ENCODE peak calls at places on chromosomes 4 and X, in six cellular contexts. L is CD8-positive, alpha-beta T cell; A is epithelial cell of proximal tubule; O is choroid plexus epithelial cell; S is PC-3; I is HCT116. Z is an unnamed sample.

GRCh38 chr4:120481711-120482110 is 415.1 kb upstream of the MAD2L1 start:
- DNase-seq in L (no peak), A (no peak), O (no peak), S (no peak), I (no peak), Z (no peak)

GRCh38 chr4:125283702-125284279 is 31.0 kb upstream of the FAT4 start:
- DNase-seq in L (no peak), A (no peak), O (peak), S (peak), I (peak), Z (no peak)

GRCh38 chrX:154412468-154412867 is 1.1 kb downstream of the TAFAZZIN start:
- DNase-seq in L (no peak), A (no peak), O (no peak), S (peak), I (no peak), Z (peak)

GRCh38 chrX:119655125-119655524 is 37.8 kb downstream of the SEPTIN6 start:
- DNase-seq in L (peak), A (no peak), O (peak), S (peak), I (no peak), Z (peak)

GRCh38 chr4:51850294-51850693 is 7.3 kb downstream of the DCUN1D4 start:
- DNase-seq in L (no peak), A (no peak), O (no peak), S (no peak), I (no peak), Z (no peak)

GRCh38 chr4:174036111-174036510 is 247.4 kb downstream of the FBXO8 start:
- DNase-seq in L (no peak), A (no peak), O (no peak), S (no peak), I (no peak), Z (no peak)

GRCh38 chrX:23334871-23335599 is 386 bp downstream of the PTCHD1 start:
- DNase-seq in L (no peak), A (no peak), O (no peak), S (no peak), I (no peak), Z (no peak)

GRCh38 chrX:149453911-149454820 is 50.9 kb downstream of the IDS start:
- DNase-seq in L (no peak), A (no peak), O (no peak), S (no peak), I (no peak), Z (no peak)

GRCh38 chrX:133516691-133517090 is 101.4 kb upstream of the GPC4 start:
- DNase-seq in L (no peak), A (no peak), O (no peak), S (no peak), I (no peak), Z (no peak)

GRCh38 chr4:136183513-136183912 is 1348.8 kb downstream of the PCDH18 start:
- DNase-seq in L (no peak), A (no peak), O (no peak), S (no peak), I (no peak), Z (no peak)

GRCh38 chrX:70470850-70471289 is 26.2 kb downstream of the DLG3 start:
- DNase-seq in L (no peak), A (no peak), O (no peak), S (peak), I (no peak), Z (no peak)

GRCh38 chr4:180190382-180190781 is 2052.8 kb upstream of the TENM3 start:
- DNase-seq in L (no peak), A (no peak), O (no peak), S (no peak), I (no peak), Z (no peak)

GRCh38 chrX:30181353-30181752 is 34.0 kb upstream of the MAGEB2 start:
- DNase-seq in L (no peak), A (no peak), O (no peak), S (no peak), I (no peak), Z (no peak)

GRCh38 chrX:48927736-48928382 is 9.0 kb upstream of the PIM2 start:
- DNase-seq in L (no peak), A (no peak), O (no peak), S (no peak), I (no peak), Z (no peak)

GRCh38 chr4:99507762-99508161 is 3.1 kb upstream of the C4orf17 start:
- DNase-seq in L (no peak), A (no peak), O (peak), S (peak), I (no peak), Z (no peak)

GRCh38 chr4:130738233-130738632 is 1642.3 kb downstream of the C4orf33 start:
- DNase-seq in L (no peak), A (no peak), O (no peak), S (no peak), I (no peak), Z (no peak)

GRCh38 chr4:37715889-37716402 is 29.8 kb upstream of the RELL1 start:
- DNase-seq in L (no peak), A (no peak), O (peak), S (peak), I (no peak), Z (no peak)

GRCh38 chrX:45322382-45322781 is 121.7 kb upstream of the DIPK2B start:
- DNase-seq in L (no peak), A (peak), O (peak), S (peak), I (peak), Z (no peak)

DNA sequence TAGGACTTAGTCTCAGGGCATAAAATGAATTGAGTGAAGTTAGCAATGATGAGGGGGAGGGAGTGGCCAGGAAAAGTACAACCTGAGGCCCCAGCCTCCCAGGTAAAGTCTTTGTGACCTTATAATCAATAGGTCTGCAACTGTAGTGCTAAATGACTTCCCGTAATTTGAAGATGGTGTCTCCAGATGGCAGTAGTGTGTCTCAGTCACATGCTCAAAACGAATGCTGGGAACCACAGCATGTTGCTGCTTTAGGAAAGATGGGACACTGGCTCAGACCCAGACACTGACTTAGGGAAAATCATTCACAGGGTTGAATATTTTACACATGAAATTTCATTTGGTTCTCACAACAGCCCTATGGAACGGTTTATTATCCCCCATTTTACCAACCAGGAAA is 10.3 kb downstream of the SRPX2 start:
- DNase-seq in L (no peak), A (no peak), O (peak), S (peak), I (no peak), Z (no peak)
- TF ChIP-seq CTCF in L (no peak), A (peak), O (peak), S (peak), I (peak), Z (no peak)

GRCh38 chr4:7876096-7876993 is 63.3 kb downstream of the AFAP1 start:
- DNase-seq in L (no peak), A (no peak), O (peak), S (no peak), I (no peak), Z (no peak)
- TF ChIP-seq CTCF in L (no peak), A (peak), O (peak), S (peak), I (peak), Z (no peak)

GRCh38 chr4:6682862-6683590 is 10.7 kb upstream of the S100P start:
- DNase-seq in L (no peak), A (no peak), O (no peak), S (no peak), I (no peak), Z (no peak)

GRCh38 chr4:6680372-6681034 is 13.2 kb upstream of the S100P start:
- DNase-seq in L (no peak), A (no peak), O (no peak), S (peak), I (no peak), Z (no peak)

GRCh38 chr4:6676722-6677558 is 16.7 kb upstream of the S100P start:
- DNase-seq in L (no peak), A (no peak), O (no peak), S (no peak), I (no peak), Z (no peak)

GRCh38 chr4:6684656-6685055 is 9.0 kb upstream of the S100P start:
- DNase-seq in L (no peak), A (no peak), O (no peak), S (no peak), I (no peak), Z (no peak)

DNA sequence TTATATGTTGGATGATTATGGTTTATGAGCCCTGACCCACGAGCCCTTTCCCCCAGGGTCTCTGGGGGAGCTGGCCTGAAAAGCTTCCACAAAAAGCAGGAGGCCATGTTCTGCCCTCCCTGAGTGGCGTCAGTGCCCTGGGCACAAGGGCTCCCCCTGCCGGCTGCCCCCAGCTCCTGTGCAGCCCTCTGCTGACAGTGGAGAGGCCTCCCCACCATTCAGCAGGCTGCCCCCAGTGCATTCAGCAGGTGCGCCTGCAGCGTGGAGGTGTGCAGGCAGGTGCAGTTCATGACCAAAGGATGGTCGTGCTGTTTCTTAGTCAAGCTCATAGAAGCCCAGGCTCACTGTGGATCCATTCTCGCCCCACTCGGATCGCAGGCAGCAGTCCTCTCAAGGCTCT is 12.5 kb upstream of the S100P start:
- DNase-seq in L (no peak), A (no peak), O (no peak), S (no peak), I (no peak), Z (no peak)
- TF ChIP-seq CTCF in L (no peak), A (no peak), O (no peak), S (no peak), I (no peak), Z (no peak)

GRCh38 chrX:13805241-13805640 is 11.7 kb downstream of the GPM6B start:
- DNase-seq in L (no peak), A (no peak), O (peak), S (no peak), I (no peak), Z (no peak)
- TF ChIP-seq CTCF in L (no peak), A (no peak), O (no peak), S (no peak), I (no peak), Z (no peak)

DNA sequence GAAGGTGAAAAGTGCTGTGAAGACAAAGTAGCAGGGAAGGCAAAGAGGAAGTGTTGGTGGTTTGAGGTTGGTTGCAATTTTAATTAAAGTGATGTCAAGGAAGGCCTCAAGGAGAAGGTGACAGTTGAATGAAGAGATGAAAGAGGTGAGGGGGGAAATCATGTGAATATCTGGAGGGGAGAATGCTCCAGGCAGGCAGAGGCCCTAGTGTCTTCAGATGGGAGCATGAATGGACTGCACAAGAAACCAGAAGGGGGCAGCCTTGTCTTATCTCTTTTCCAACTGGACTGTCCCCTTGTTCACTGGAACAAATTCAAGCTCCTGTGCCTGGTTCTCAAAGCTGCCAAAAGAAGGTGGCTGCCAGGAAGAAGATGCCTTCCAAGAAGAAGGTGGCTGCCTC is 68.4 kb downstream of the MAOB start:
- DNase-seq in L (no peak), A (no peak), O (peak), S (peak), I (peak), Z (no peak)
- TF ChIP-seq CTCF in L (no peak), A (peak), O (peak), S (peak), I (peak), Z (no peak)

DNA sequence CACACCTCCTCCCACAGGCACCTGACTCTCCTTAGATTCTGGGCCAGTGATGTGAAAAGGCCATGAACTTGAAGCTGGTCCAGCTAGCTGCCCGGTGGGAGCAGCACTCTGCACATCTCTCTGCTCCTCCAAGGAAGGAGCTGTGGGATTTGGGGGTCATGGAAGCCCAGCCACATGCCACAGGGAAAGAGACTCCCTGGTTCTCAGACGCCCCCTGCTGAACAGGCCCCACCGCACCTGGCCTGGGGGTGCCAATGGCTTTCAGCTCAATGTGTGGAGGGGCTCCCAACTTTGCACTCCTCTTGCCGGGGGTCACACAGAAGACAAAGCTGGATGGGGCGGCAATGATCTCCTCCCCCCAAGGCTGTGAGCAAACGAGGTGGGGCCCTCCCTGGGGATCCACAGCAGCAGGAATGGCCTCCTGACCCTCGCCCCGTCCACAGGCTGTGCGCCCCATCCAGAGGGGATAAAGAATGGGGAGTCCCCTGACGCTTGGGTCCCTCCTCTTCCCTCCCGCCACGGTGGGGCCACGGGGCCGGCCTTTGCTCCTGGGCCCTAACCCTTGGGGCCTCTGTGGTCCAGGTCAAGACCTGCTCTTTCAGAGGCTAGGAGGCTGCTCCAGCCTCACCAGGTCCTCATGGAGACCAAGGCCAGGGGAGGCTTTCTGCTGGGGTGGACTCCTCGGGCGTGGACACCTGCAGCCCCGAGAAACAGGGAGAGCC is 51.3 kb downstream of the GAK start:
- DNase-seq in L (no peak), A (no peak), O (no peak), S (no peak), I (no peak), Z (no peak)
- TF ChIP-seq CTCF in L (no peak), A (no peak), O (no peak), S (no peak), I (no peak), Z (no peak)

GRCh38 chrX:64230123-64230970 is at the start of gene ASB12:
- DNase-seq in L (no peak), A (no peak), O (no peak), S (no peak), I (no peak), Z (no peak)
- TF ChIP-seq CTCF in L (no peak), A (no peak), O (no peak), S (no peak), I (no peak), Z (no peak)

GRCh38 chrX:81957900-81958545 is 756.1 kb downstream of the SH3BGRL start:
- DNase-seq in L (no peak), A (no peak), O (peak), S (peak), I (no peak), Z (no peak)
- TF ChIP-seq CTCF in L (no peak), A (peak), O (peak), S (peak), I (no peak), Z (no peak)

GRCh38 chr4:143026459-143027170 is 158.1 kb upstream of the USP38 start:
- DNase-seq in L (no peak), A (no peak), O (no peak), S (no peak), I (no peak), Z (no peak)

GRCh38 chr4:143023519-143023918 is 161.2 kb upstream of the USP38 start:
- DNase-seq in L (no peak), A (no peak), O (no peak), S (peak), I (no peak), Z (no peak)

GRCh38 chr4:143019351-143019750 is 165.4 kb upstream of the USP38 start:
- DNase-seq in L (no peak), A (no peak), O (no peak), S (no peak), I (no peak), Z (no peak)

GRCh38 chr4:143021384-143021783 is 163.3 kb upstream of the USP38 start:
- DNase-seq in L (no peak), A (no peak), O (no peak), S (no peak), I (no peak), Z (no peak)

GRCh38 chr4:143025111-143025704 is 159.5 kb upstream of the USP38 start:
- DNase-seq in L (no peak), A (no peak), O (peak), S (peak), I (peak), Z (peak)
- TF ChIP-seq CTCF in L (no peak), A (peak), O (peak), S (peak), I (peak), Z (peak)

GRCh38 chr4:106704253-106704870 is 331.8 kb downstream of the DKK2 start:
- DNase-seq in L (no peak), A (no peak), O (no peak), S (no peak), I (no peak), Z (no peak)

GRCh38 chr4:106694232-106694631 is 325.7 kb upstream of the GIMD1 start:
- DNase-seq in L (no peak), A (no peak), O (no peak), S (no peak), I (no peak), Z (no peak)

GRCh38 chr4:106695846-106696245 is 327.3 kb upstream of the GIMD1 start:
- DNase-seq in L (no peak), A (no peak), O (no peak), S (no peak), I (no peak), Z (no peak)

DNA sequence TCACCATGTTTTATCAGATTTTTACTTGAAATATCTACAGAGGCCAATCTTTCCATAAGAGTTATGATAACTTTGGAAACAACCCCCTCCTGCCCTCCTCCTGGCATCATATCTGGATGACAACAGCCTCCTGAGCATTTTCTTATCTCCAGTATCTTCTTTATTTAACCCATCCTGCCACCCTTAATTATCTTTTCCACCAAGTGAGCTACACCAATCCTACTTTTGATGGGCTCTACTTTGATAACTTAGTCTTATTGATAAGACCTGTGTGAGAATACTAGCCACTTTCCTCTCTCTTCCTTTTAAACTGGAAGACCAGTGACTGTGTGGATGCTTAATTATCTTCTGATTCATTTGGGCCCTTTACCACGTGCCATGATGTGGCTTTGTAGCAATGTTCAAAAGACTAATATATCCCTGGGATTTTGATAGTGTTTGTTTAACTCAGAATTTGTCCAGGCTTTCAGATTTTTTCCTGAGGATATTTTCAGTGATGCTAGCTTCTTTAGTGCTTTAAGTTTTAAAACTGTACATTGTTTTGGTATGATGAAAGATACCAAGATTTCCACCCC is 330.1 kb upstream of the GIMD1 start:
- DNase-seq in L (no peak), A (no peak), O (no peak), S (no peak), I (no peak), Z (no peak)
- TF ChIP-seq CTCF in L (no peak), A (no peak), O (no peak), S (no peak), I (no peak), Z (no peak)

Z was measured in CD14-positive monocyte.